ENCODE peak calls at places on chromosomes 16 and 17, in ten cellular contexts. O is amniotic stem cell; Y is OCI-LY7; J is CD4-positive, alpha-beta T cell; W is activated CD4-positive, alpha-beta T cell treated with anti-CD3 and anti-CD28 coated beads for 1 hour; C is foreskin fibroblast; M is lower lobe of right lung; U is activated gamma-delta T cell treated with Interleukin-2 at 50 U/mL for 16 hours; R is stimulated activated CD4-positive, alpha-beta T cell treated with anti-CD3 and anti-CD28 coated beads, TNF-alpha, amount 100 ng/mL, for 4 hours; L is kidney glomerular epithelial cell. X is an unnamed sample.

GRCh38 chr16:86891121-86891520 is 312.8 kb downstream of the FOXL1 start:
- DNase-seq in O (no peak), Y (no peak), J (no peak), W (no peak), C (no peak), M (no peak), U (no peak), R (no peak), L (no peak), X (no peak)

GRCh38 chr17:40978752-40979151 is 5.4 kb downstream of the KRT40 start:
- DNase-seq in O (no peak), Y (no peak), J (no peak), W (no peak), C (no peak), M (no peak), U (no peak), R (no peak), L (no peak), X (no peak)

GRCh38 chr17:79583475-79583874 is 27.4 kb downstream of the RBFOX3 start:
- DNase-seq in O (no peak), Y (no peak), J (no peak), W (no peak), C (no peak), M (no peak), U (no peak), R (no peak), L (no peak), X (no peak)

GRCh38 chr17:28741358-28742349 is 2.2 kb upstream of the TRAF4 start:
- DNase-seq in O (no peak), Y (peak; percentile 93), J (no peak), W (no peak), C (no peak), M (no peak), U (no peak), R (no peak), L (no peak), X (no peak)

GRCh38 chr17:79794659-79795511 is 2.0 kb downstream of the CBX8 start:
- DNase-seq in O (no peak), Y (no peak), J (no peak), W (no peak), C (no peak), M (no peak), U (no peak), R (no peak), L (no peak), X (no peak)

GRCh38 chr16:75789237-75789636 is 62.9 kb upstream of the CPHXL start:
- DNase-seq in O (peak; percentile 15), Y (peak; percentile 70), J (no peak), W (no peak), C (peak; percentile 62), M (no peak), U (no peak), R (no peak), L (peak; percentile 45), X (no peak)

GRCh38 chr16:85696761-85697160 is 8.0 kb upstream of the GINS2 start:
- DNase-seq in O (no peak), Y (no peak), J (no peak), W (no peak), C (no peak), M (no peak), U (no peak), R (no peak), L (no peak), X (no peak)

GRCh38 chr16:89729863-89730574 is 8.7 kb downstream of the ZNF276 start:
- DNase-seq in O (no peak), Y (no peak), J (no peak), W (no peak), C (no peak), M (no peak), U (no peak), R (no peak), L (no peak), X (no peak)

GRCh38 chr17:521561-522325 is 169.1 kb upstream of the RPH3AL start:
- DNase-seq in O (peak; percentile 27), Y (no peak), J (no peak), W (no peak), C (peak; percentile 29), M (no peak), U (no peak), R (no peak), L (no peak), X (no peak)

GRCh38 chr17:4074831-4075495 is 67.9 kb downstream of the ZZEF1 start:
- DNase-seq in O (no peak), Y (peak; percentile 62), J (no peak), W (no peak), C (peak; percentile 46), M (no peak), U (no peak), R (no peak), L (peak; percentile 24), X (no peak)

GRCh38 chr17:42908872-42909700 is 8.5 kb downstream of the G6PC1 start:
- DNase-seq in O (no peak), Y (peak; percentile 79), J (no peak), W (no peak), C (peak; percentile 30), M (no peak), U (no peak), R (no peak), L (no peak), X (no peak)

GRCh38 chr16:89052824-89053724 is 40.6 kb upstream of the ACSF3 start:
- DNase-seq in O (no peak), Y (no peak), J (no peak), W (no peak), C (no peak), M (no peak), U (no peak), R (no peak), L (no peak), X (no peak)

GRCh38 chr16:3020604-3021448 is 658 bp downstream of the TNFRSF12A start:
- DNase-seq in O (peak; percentile 47), Y (peak; percentile 44), J (peak; percentile 67), W (peak; percentile 61), C (peak; percentile 97), M (peak; percentile 89), U (peak; percentile 77), R (peak; percentile 34), L (peak; percentile 89), X (no peak)

GRCh38 chr17:70059076-70059475 is 15.9 kb upstream of the KCNJ16 start:
- DNase-seq in O (no peak), Y (no peak), J (no peak), W (no peak), C (no peak), M (no peak), U (no peak), R (no peak), L (no peak), X (no peak)

GRCh38 chr17:63984651-63985386 is 12.1 kb upstream of the SCN4A start:
- DNase-seq in O (peak; percentile 51), Y (no peak), J (peak; percentile 37), W (no peak), C (peak; percentile 94), M (no peak), U (peak; percentile 68), R (no peak), L (peak; percentile 50), X (no peak)

GRCh38 chr16:87569601-87570559 is 32.4 kb upstream of the JPH3 start:
- DNase-seq in O (no peak), Y (no peak), J (no peak), W (no peak), C (no peak), M (no peak), U (no peak), R (no peak), L (no peak), X (no peak)